ENCODE peak calls at places on chromosomes 4 and X, in six cellular contexts. I is body of pancreas, L is fibroblast of lung, D is astrocyte of the cerebellum, S is uterus, Z is HFFc6. A is an unnamed sample.

GRCh38 chrX:153226344-153227190 is 47.5 kb downstream of the MAGEA1 start:
- DNase-seq in I (peak; percentile 9), L (peak; percentile 76), D (no peak), S (peak; percentile 28), Z (peak; percentile 5), A (no peak)

GRCh38 chr4:26175016-26175786 is 145.6 kb upstream of the RBPJ start:
- DNase-seq in I (no peak), L (no peak), D (no peak), S (no peak), Z (no peak), A (no peak)

GRCh38 chr4:102562995-102563394 is 61.8 kb downstream of the NFKB1 start:
- DNase-seq in I (no peak), L (no peak), D (no peak), S (no peak), Z (no peak), A (no peak)

GRCh38 chrX:2410279-2411020 is 90.3 kb downstream of the DHRSX start:
- DNase-seq in I (no peak), L (no peak), D (no peak), S (no peak), Z (no peak), A (no peak)

GRCh38 chrX:110836982-110837381 is 41.4 kb upstream of the CHRDL1 start:
- DNase-seq in I (no peak), L (no peak), D (no peak), S (no peak), Z (no peak), A (no peak)

GRCh38 chr4:105765690-105766407 is 57.3 kb downstream of the GSTCD start:
- DNase-seq in I (no peak), L (peak; percentile 90), D (peak; percentile 86), S (no peak), Z (peak; percentile 79), A (peak; percentile 33)

GRCh38 chr4:142449771-142450373 is 396.2 kb downstream of the INPP4B start:
- DNase-seq in I (no peak), L (no peak), D (peak; percentile 6), S (no peak), Z (no peak), A (no peak)

GRCh38 chr4:122577808-122578781 is 42.8 kb downstream of the IL21 start:
- DNase-seq in I (peak; percentile 43), L (peak; percentile 45), D (no peak), S (no peak), Z (peak; percentile 37), A (no peak)

GRCh38 chrX:106898462-106898861 is 4.7 kb downstream of the RIPPLY1 start:
- DNase-seq in I (no peak), L (peak; percentile 70), D (peak; percentile 24), S (no peak), Z (peak; percentile 44), A (no peak)

GRCh38 chr4:44495136-44495535 is 46.5 kb upstream of the KCTD8 start:
- DNase-seq in I (no peak), L (no peak), D (no peak), S (no peak), Z (no peak), A (no peak)

GRCh38 chr4:31458813-31459212 is 738.6 kb downstream of the PCDH7 start:
- DNase-seq in I (no peak), L (peak; percentile 20), D (peak; percentile 29), S (no peak), Z (no peak), A (peak; percentile 70)

GRCh38 chrX:26597981-26598380 is 382.0 kb downstream of the MAGEB5 start:
- DNase-seq in I (no peak), L (no peak), D (no peak), S (no peak), Z (no peak), A (no peak)

GRCh38 chrX:150036181-150036580 is 97.9 kb upstream of the EOLA2 start:
- DNase-seq in I (peak; percentile 14), L (peak; percentile 63), D (no peak), S (no peak), Z (peak; percentile 82), A (no peak)

GRCh38 chr4:59518005-59518823 is 1681.9 kb upstream of the ADGRL3 start:
- DNase-seq in I (no peak), L (no peak), D (no peak), S (no peak), Z (no peak), A (no peak)

DNA sequence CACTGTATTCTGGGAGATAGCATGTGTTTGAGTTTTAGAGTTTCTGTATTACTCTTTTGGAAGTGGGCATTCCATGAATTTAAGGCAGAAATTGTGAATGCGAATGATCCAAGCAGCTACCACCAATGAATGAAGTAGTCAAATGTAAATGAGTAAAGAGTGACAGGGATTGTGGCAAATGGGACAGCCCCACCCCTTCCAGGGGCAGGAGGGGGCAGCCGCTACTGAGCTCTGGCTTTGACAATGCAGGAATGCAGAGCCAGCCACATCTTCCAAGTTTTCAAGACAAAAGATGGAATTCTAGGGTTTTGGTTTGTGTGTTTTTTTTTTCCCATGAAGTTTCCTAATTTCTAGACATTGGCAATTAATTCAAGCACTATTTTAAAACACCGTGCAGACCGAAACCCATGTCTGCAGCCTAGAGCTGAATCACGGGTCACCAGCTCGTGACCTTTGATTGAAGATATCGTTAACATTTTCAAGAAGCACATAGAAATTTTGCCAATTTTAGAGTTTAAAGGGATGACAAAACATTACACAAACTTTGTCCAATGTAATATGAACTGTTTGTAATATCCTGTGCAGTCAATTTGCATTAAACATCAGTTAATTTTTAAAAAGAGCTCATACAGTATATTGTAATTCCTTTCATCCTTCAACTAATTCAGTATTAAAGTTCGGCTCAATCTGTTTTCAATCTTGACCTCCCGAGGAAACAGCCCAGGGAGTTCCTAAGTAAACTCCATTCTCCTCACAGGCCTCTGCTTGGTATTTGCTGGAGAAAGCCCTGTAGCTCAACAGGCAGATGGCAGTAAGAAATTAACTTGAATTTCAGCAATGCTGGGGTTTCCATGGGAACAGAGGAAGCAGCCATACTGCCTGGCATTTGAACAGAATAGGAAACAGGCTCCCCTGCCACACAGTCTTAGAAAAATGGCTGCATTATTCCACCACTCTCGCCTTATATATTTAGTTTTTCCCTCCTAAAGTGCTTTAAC is 83.4 kb downstream of the UCHL1 start:
- DNase-seq in I (no peak), L (peak; percentile 90), D (peak; percentile 57), S (no peak), Z (peak; percentile 71), A (no peak)
- TF ChIP-seq CTCF in I (no peak), L (peak; percentile 26), D (peak; percentile 24), S (no peak), Z (no peak), A (peak; percentile 41)

DNA sequence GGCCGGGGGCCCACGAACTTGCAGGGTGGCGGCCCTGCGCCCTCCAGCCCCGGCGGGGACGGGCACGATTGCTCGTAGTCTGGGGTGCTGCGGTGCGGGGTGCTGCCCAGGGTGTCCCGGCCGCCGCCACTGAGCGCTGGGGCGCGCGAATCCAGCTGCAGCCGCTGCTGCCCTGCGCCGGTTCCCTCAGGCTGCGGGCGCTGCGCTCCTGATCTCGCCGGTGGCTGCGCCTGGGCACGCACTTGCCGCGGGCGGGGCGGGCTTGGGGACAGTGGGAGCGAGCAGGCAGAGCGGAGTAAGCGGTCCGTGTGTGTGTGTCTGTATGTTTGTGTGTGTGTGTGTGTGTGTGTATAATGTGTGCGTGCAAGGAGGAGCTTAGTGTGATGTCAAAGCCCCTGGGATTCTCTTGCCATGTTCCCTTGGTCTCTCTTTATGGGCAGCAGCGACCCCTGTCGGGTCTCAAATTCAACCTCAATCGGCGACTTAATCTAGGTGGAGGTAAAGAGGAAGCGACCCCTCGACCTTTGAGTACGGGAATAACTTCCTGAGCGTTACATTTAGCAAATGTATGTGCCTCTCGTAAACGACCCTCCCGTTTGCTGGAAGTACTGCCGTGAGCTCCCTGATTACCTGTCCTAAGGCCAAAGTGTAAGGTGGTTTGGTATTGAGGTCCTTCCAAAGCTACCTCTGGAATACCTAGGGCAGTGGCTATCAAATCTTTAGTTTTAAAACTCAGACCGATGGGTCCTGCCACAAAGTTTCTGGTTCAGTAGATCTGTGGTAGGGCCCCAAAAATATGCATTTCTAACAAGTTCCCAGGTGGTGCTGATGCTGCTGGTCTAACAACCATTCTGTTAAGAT is at the start of gene RNF150:
- DNase-seq in I (peak; percentile 77), L (peak; percentile 95), D (peak; percentile 87), S (peak; percentile 88), Z (peak; percentile 93), A (peak; percentile 44)
- TF ChIP-seq CTCF in I (peak; percentile 66), L (peak; percentile 85), D (peak; percentile 85), S (peak; percentile 82), Z (peak; percentile 82), A (peak; percentile 89)

DNA sequence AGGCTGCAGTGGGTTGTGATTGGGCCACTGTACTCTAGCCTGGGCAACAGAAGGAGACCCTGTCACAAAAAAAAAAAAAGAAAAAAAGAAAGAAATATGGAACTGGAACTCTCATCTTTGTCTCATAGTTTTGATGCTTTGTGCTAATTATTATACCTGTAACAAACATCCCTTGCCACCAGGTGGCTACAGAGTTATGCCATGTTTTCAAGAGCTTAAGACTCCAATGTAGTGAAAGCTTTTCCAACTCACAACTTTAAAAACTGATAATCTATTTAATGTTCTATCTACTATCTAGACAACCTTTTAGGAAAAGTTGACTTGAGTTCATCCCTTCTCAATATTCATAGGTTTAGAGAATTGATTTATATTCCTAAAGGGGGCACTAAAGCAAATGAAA is 42.4 kb downstream of the HTR2C start:
- DNase-seq in I (no peak), L (peak; percentile 8), D (peak; percentile 5), S (no peak), Z (peak; percentile 1), A (no peak)
- TF ChIP-seq CTCF in I (peak; percentile 8), L (peak; percentile 18), D (peak; percentile 34), S (no peak), Z (peak; percentile 68), A (peak; percentile 51)

GRCh38 chr4:148874331-148874730 is 432.1 kb upstream of the NR3C2 start:
- DNase-seq in I (no peak), L (no peak), D (no peak), S (no peak), Z (no peak), A (no peak)
- TF ChIP-seq CTCF in I (no peak), L (no peak), D (no peak), S (no peak), Z (no peak), A (peak; percentile 49)

GRCh38 chr4:64643841-64644240 is 234.6 kb upstream of the TECRL start:
- DNase-seq in I (no peak), L (no peak), D (no peak), S (no peak), Z (no peak), A (no peak)
- TF ChIP-seq CTCF in I (no peak), L (no peak), D (no peak), S (no peak), Z (no peak), A (no peak)

GRCh38 chrX:83934220-83934619 is 73.3 kb downstream of the CYLC1 start:
- DNase-seq in I (no peak), L (no peak), D (no peak), S (no peak), Z (no peak), A (no peak)
- TF ChIP-seq CTCF in I (no peak), L (no peak), D (no peak), S (no peak), Z (no peak), A (no peak)

GRCh38 chr4:117134386-117134785 is 49.0 kb upstream of the TRAM1L1 start:
- DNase-seq in I (no peak), L (peak; percentile 82), D (peak; percentile 92), S (no peak), Z (peak; percentile 16), A (peak; percentile 93)
- TF ChIP-seq CTCF in I (peak; percentile 30), L (peak; percentile 66), D (peak; percentile 68), S (no peak), Z (peak; percentile 52), A (peak; percentile 80)